ENCODE peak calls at places on chromosomes 12 and 14, in six cellular contexts. W is NCI-H2029; J is CD4-positive, alpha-beta memory T cell; D is HFFc6; K is activated T-helper 9 cell treated with anti-CD3 and anti-CD28 coated beads, Interleukin-2, amount 50 U/mL, for 16 hours; G is astrocyte of the spinal cord. M is an unnamed sample.
A peak's percentile ranks its signal among the peaks of the same experiment; 100 is the strongest.

GRCh38 chr12:58850826-58851225 is 69.5 kb downstream of the LRIG3 start:
- DNase-seq in J (no peak), D (peak; percentile 4), W (no peak), K (no peak), G (no peak), M (no peak)

GRCh38 chr12:111228916-111229666 is 139.8 kb downstream of the PHETA1 start:
- DNase-seq in K (no peak), G (no peak), W (no peak), J (no peak), D (no peak), M (no peak)

GRCh38 chr12:13061377-13061776 is 17.2 kb downstream of the FAM234B start:
- DNase-seq in W (no peak), D (no peak), G (no peak), K (no peak), J (no peak), M (no peak)

GRCh38 chr12:113099764-113100163 is 35.8 kb downstream of the RASAL1 start:
- DNase-seq in K (no peak), W (no peak), G (no peak), D (no peak), J (no peak), M (peak; percentile 28)

GRCh38 chr12:27048822-27049752 is 26.7 kb downstream of the MED21 start:
- DNase-seq in K (no peak), W (no peak), G (peak; percentile 74), J (no peak), D (peak; percentile 72), M (no peak)

GRCh38 chr14:78341827-78342389 is 171.7 kb downstream of the NRXN3 start:
- DNase-seq in W (peak; percentile 50), K (no peak), J (no peak), G (no peak), D (no peak), M (no peak)

GRCh38 chr14:61557262-61557661 is 138.1 kb upstream of the HIF1A start:
- DNase-seq in W (no peak), K (no peak), G (no peak), J (no peak), D (no peak), M (no peak)

GRCh38 chr14:75631453-75631831 is 29.2 kb downstream of the ERG28 start:
- DNase-seq in K (no peak), G (no peak), D (no peak), J (no peak), W (no peak), M (no peak)

GRCh38 chr12:111806304-111806703 is 35.7 kb upstream of the MAPKAPK5 start:
- DNase-seq in K (no peak), D (no peak), W (peak; percentile 17), G (no peak), J (no peak), M (no peak)

GRCh38 chr14:101122114-101122854 is 218.8 kb upstream of the RTL1 start:
- DNase-seq in J (no peak), D (no peak), W (no peak), G (no peak), K (no peak), M (no peak)

GRCh38 chr12:108495054-108495453 is 20.0 kb upstream of the FICD start:
- DNase-seq in K (no peak), G (peak; percentile 32), W (no peak), D (peak; percentile 8), J (peak; percentile 8), M (no peak)

GRCh38 chr12:59401862-59402261 is 194.0 kb upstream of the SLC16A7 start:
- DNase-seq in K (no peak), W (no peak), J (no peak), D (no peak), G (no peak), M (no peak)

GRCh38 chr12:92987362-92987761 is 58.3 kb upstream of the EEA1 start:
- DNase-seq in G (peak; percentile 82), J (peak; percentile 52), W (peak; percentile 57), K (no peak), D (peak; percentile 84), M (peak; percentile 41)

GRCh38 chr12:67681145-67681778 is 32.7 kb downstream of the DYRK2 start:
- DNase-seq in J (no peak), K (no peak), W (no peak), G (peak; percentile 95), D (peak; percentile 94), M (no peak)

GRCh38 chr12:107320929-107321618 is 227.7 kb upstream of the CRY1 start:
- DNase-seq in W (no peak), G (peak; percentile 74), D (no peak), K (peak; percentile 64), J (peak; percentile 83), M (peak; percentile 78)

GRCh38 chr14:90111895-90112534 is 50.2 kb downstream of the KCNK13 start:
- DNase-seq in G (peak; percentile 74), J (no peak), W (no peak), D (peak; percentile 92), K (no peak), M (no peak)

GRCh38 chr12:44750468-44750867 is 125.6 kb downstream of the NELL2 start:
- DNase-seq in W (no peak), D (no peak), J (no peak), G (no peak), K (no peak), M (no peak)

GRCh38 chr12:54147186-54147585 is 41.6 kb downstream of the SMUG1 start:
- DNase-seq in G (no peak), D (no peak), K (no peak), J (no peak), W (no peak), M (no peak)

GRCh38 chr14:102320033-102320660 is 601 bp downstream of the ZNF839 start:
- DNase-seq in J (peak; percentile 46), D (peak; percentile 33), W (no peak), K (peak; percentile 24), G (peak; percentile 49), M (peak; percentile 46)

GRCh38 chr12:52611080-52611468 is 7.3 kb downstream of the KRT73 start:
- DNase-seq in K (no peak), W (no peak), D (no peak), G (no peak), J (no peak), M (no peak)

GRCh38 chr14:54085841-54086240 is 129.2 kb upstream of the BMP4 start:
- DNase-seq in D (no peak), G (no peak), W (no peak), J (no peak), K (no peak), M (no peak)

GRCh38 chr14:36462890-36463289 is 57.1 kb downstream of the NKX2-1 start:
- DNase-seq in G (no peak), K (no peak), W (no peak), D (no peak), J (no peak), M (no peak)

GRCh38 chr12:54744590-54744989 is 96.4 kb upstream of the DCD start:
- DNase-seq in D (no peak), W (no peak), K (no peak), J (no peak), G (no peak), M (no peak)

GRCh38 chr14:38039526-38039925 is 168.2 kb upstream of the SSTR1 start:
- DNase-seq in G (no peak), W (no peak), K (no peak), D (peak; percentile 29), J (no peak), M (no peak)

GRCh38 chr12:26633591-26634210 is 199.3 kb downstream of the ITPR2 start:
- DNase-seq in K (no peak), G (peak; percentile 66), D (no peak), J (no peak), W (no peak), M (no peak)

GRCh38 chr14:90421001-90421580 is 24.3 kb downstream of the CALM1 start:
- DNase-seq in W (no peak), D (no peak), G (no peak), J (no peak), K (no peak), M (no peak)

GRCh38 chr12:24911284-24911791 is 37.6 kb downstream of the BCAT1 start:
- DNase-seq in J (no peak), D (peak; percentile 89), W (no peak), G (peak; percentile 82), K (no peak), M (no peak)

GRCh38 chr12:3291939-3292338 is 199.1 kb upstream of the PRMT8 start:
- DNase-seq in J (no peak), D (no peak), K (no peak), W (no peak), G (no peak), M (no peak)

GRCh38 chr14:54410215-54410614 is 13.4 kb downstream of the CDKN3 start:
- DNase-seq in J (no peak), K (no peak), W (no peak), D (no peak), G (no peak), M (no peak)

GRCh38 chr12:21695896-21696295 is 38.3 kb upstream of the LDHB start:
- DNase-seq in D (no peak), J (no peak), G (peak; percentile 12), W (no peak), K (no peak), M (no peak)

GRCh38 chr14:103332143-103332919 is 1.7 kb upstream of the EIF5 start:
- DNase-seq in D (no peak), W (no peak), K (no peak), J (no peak), G (no peak), M (no peak)

GRCh38 chr12:6688543-6688999 is 604 bp downstream of the ZNF384 start:
- DNase-seq in W (no peak), G (no peak), K (no peak), J (peak; percentile 40), D (no peak), M (peak; percentile 75)

GRCh38 chr14:52051861-52052260 is 17.0 kb downstream of the NID2 start:
- DNase-seq in J (no peak), D (peak; percentile 65), K (no peak), G (peak; percentile 76), W (no peak), M (no peak)

GRCh38 chr12:67593041-67593870 is 55.3 kb upstream of the DYRK2 start:
- DNase-seq in J (no peak), D (peak; percentile 50), W (peak; percentile 42), K (no peak), G (peak; percentile 23), M (no peak)

GRCh38 chr12:67618303-67618702 is 30.2 kb upstream of the DYRK2 start:
- DNase-seq in G (no peak), W (no peak), J (no peak), K (no peak), D (no peak), M (no peak)

M was measured in CD8-positive, alpha-beta memory T cell.